ENCODE peak calls at places on chromosomes 3 and 15, in five cellular contexts. C is GM12878, M is HepG2, H is K562, N is H1. A is an unnamed sample. For H3K36me3, the result is how much of the 10 kb centered on the place peaks cover.

GRCh38 chr3:23663661-23664186 is 142.0 kb upstream of the UBE2E1 start:
- DNase-seq in C (no peak), M (no peak), H (no peak), N (no peak), A (no peak)

GRCh38 chr3:107767897-107768605 is 245.3 kb downstream of the BBX start:
- DNase-seq in C (no peak), M (no peak), H (no peak), N (no peak), A (no peak)

GRCh38 chr3:62242846-62243245 is 130.5 kb downstream of the FEZF2 start:
- DNase-seq in C (no peak), M (no peak), H (no peak), N (no peak), A (no peak)

GRCh38 chr3:171772427-171773056 is 37.7 kb downstream of the PLD1 start:
- DNase-seq in C (no peak), M (peak), H (peak), N (no peak), A (peak)

GRCh38 chr15:89332446-89332845 is 2.2 kb downstream of the POLG start:
- DNase-seq in C (no peak), M (peak), H (peak), N (no peak), A (peak)

GRCh38 chr3:195811756-195812155 is at the start of gene MUC4:
- DNase-seq in C (no peak), M (no peak), H (peak), N (no peak), A (no peak)

GRCh38 chr3:76859596-76859995 is 180.3 kb upstream of the ROBO2 start:
- DNase-seq in C (no peak), M (no peak), H (no peak), N (no peak), A (no peak)

GRCh38 chr3:99805160-99805559 is 12.5 kb upstream of the CMSS1 start:
- DNase-seq in C (no peak), M (no peak), H (no peak), N (no peak), A (no peak)

GRCh38 chr3:125443923-125444322 is 68.8 kb upstream of the ZNF148 start:
- DNase-seq in C (no peak), M (no peak), H (no peak), N (no peak), A (no peak)

GRCh38 chr15:34886134-34886533 is 83.4 kb downstream of the AQR start:
- DNase-seq in C (no peak), M (no peak), H (no peak), N (no peak), A (no peak)

GRCh38 chr3:139358857-139359562 is 15.2 kb downstream of the MRPS22 start:
- DNase-seq in C (peak), M (no peak), H (no peak), N (no peak), A (no peak)
- TF ChIP-seq GABPA in C (no peak), M (no peak), H (no peak), N (no peak), A (no peak)

GRCh38 chr3:65024148-65024547 is 336.3 kb upstream of the ADAMTS9 start:
- DNase-seq in C (no peak), M (no peak), H (no peak), N (peak), A (no peak)

GRCh38 chr3:65028024-65028423 is 340.2 kb upstream of the ADAMTS9 start:
- DNase-seq in C (no peak), M (no peak), H (no peak), N (no peak), A (no peak)

GRCh38 chr3:65029130-65029529 is 341.3 kb upstream of the ADAMTS9 start:
- DNase-seq in C (no peak), M (no peak), H (no peak), N (no peak), A (no peak)

GRCh38 chr3:65027335-65027734 is 339.5 kb upstream of the ADAMTS9 start:
- DNase-seq in C (no peak), M (no peak), H (no peak), N (no peak), A (no peak)

GRCh38 chr3:65026151-65026550 is 338.4 kb upstream of the ADAMTS9 start:
- DNase-seq in C (no peak), M (no peak), H (no peak), N (no peak), A (no peak)
- TF ChIP-seq CTCF in C (no peak), M (no peak), H (no peak), N (peak), A (no peak)

DNA sequence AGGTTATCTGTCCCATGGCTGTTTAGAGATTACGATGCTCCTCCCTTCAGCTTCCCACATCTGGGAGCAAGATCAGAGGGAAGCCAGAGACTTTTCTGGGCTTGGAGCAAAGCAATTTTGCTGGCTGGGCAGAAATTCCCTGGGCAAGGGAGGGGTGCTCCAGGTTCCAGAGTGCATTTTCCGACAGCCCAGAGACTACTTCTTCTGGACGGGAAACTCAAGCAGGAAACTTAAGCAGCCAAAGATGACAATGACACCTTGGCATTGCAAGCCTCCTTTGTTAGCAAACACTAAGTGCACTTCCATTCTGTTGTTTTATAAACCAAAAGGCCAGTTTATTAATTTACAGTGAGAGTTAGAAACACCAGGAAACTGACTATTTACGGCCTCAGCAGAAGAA is 104.4 kb downstream of the MESD start:
- DNase-seq in C (no peak), M (no peak), H (no peak), N (no peak), A (no peak)
- H3K36me3 ChIP-seq in C (under half), M (half or more), H (under half), N (under half), A (under half)

GRCh38 chr3:79516795-79517194 is 251.0 kb downstream of the ROBO1 start:
- DNase-seq in C (no peak), M (no peak), H (no peak), N (no peak), A (no peak)

GRCh38 chr3:79515072-79515471 is 252.7 kb downstream of the ROBO1 start:
- DNase-seq in C (no peak), M (no peak), H (no peak), N (no peak), A (peak)

GRCh38 chr3:79521221-79521848 is 246.5 kb downstream of the ROBO1 start:
- DNase-seq in C (peak), M (peak), H (peak), N (no peak), A (peak)

GRCh38 chr3:79517766-79518413 is 249.9 kb downstream of the ROBO1 start:
- DNase-seq in C (no peak), M (peak), H (no peak), N (no peak), A (peak)
- TF ChIP-seq GABPA in C (no peak), M (no peak), H (no peak), N (no peak), A (no peak)

DNA sequence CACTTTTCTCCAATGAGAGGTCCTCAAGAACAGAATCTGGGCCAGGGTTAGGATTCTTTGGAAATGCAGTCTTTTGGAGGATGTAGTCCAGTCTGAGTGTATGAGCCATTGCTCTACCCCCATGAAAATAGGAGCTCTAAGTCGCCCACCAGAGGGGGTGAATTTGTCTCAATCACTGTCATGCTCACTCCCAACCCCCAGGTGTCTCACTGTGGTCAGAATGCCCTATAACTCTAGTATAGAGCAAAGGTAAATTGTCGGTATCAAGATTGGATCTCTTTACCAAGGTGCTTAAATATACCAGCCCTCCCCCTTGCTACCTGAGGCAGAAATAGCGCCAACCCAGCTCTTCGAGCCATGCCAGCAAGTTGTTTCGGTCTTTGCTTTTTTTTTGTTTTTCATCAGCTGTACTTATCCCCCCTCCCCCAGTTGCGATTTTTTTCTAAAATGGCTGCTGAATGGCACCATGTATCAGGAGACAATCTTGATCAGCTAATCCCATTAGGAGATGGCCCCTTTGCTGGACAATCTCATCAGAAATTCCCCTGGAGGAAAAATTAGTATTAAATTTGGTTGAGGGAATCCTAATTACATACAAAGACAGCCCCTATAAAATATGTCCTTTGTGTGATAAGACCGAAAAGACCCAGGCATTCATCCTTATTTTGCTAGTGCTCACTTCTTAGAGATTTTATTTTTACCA is 130.7 kb downstream of the EBLN2 start:
- DNase-seq in C (no peak), M (peak), H (peak), N (peak), A (peak)
- TF ChIP-seq CTCF in C (no peak), M (peak), H (peak), N (peak), A (peak)

GRCh38 chr15:41354371-41354770 is 21.7 kb downstream of the NUSAP1 start:
- DNase-seq in C (no peak), M (no peak), H (no peak), N (no peak), A (no peak)
- H3K36me3 ChIP-seq in C (under half), M (half or more), H (half or more), N (half or more), A (under half)

GRCh38 chr15:42918047-42918446 is 2.5 kb downstream of the TTBK2 start:
- DNase-seq in C (no peak), M (no peak), H (no peak), N (no peak), A (no peak)

GRCh38 chr15:42919794-42920280 is 741 bp downstream of the TTBK2 start:
- DNase-seq in C (no peak), M (peak), H (peak), N (no peak), A (peak)

GRCh38 chr15:42919308-42919707 is 1.3 kb downstream of the TTBK2 start:
- DNase-seq in C (no peak), M (no peak), H (no peak), N (no peak), A (peak)

GRCh38 chr15:42920281-42921048 is at the start of gene TTBK2:
- DNase-seq in C (peak), M (peak), H (peak), N (peak), A (peak)

GRCh38 chr15:42921049-42921731 is 612 bp upstream of the TTBK2 start:
- DNase-seq in C (no peak), M (no peak), H (no peak), N (no peak), A (peak)
- TF ChIP-seq GABPA in C (no peak), M (no peak), H (no peak), N (no peak), A (no peak)

GRCh38 chr3:149969110-149969944 is 1.4 kb downstream of the PFN2 start:
- DNase-seq in C (no peak), M (peak), H (peak), N (no peak), A (peak)
- TF ChIP-seq CTCF in C (no peak), M (peak), H (no peak), N (peak), A (peak)

DNA sequence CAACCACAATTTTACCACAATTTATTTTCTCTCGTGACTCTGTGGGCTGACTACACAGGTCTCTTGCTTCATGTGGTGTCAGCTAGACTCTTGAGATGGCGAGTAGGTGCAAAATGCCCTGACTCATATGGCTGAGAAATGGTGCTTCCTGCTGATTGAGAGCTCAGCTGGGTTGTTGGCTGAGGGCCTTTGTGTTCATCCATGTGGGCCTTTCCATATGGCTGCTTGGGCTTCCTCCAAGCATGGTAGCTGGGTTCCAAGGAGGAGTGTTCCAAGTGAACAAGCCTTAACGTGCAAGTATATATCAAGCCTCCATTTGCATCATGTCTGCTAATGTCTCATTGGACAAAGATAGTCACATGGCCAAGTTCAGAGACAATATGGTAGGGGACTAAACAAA is 164.0 kb downstream of the PDCD6IP start:
- DNase-seq in C (no peak), M (no peak), H (no peak), N (no peak), A (no peak)
- H3K36me3 ChIP-seq in C (under half), M (under half), H (under half), N (under half), A (under half)

DNA sequence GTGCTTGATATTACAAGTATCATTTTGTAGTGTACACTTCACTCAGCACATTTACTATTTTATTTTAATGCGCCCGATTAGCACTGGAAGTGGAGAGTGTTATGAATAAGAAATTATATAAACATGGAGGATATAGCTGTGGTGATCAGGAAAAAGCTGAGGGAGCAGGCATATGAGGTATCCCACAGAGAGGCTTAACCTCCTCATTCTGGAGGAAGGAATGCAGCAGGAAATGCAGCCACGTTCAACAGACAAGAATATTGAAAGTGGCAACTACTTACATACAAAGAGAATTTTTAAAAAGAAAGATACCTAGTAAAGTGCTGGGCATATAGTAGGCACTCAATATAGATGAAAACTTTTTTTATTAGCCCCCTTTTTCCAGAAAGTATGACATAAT is 166.0 kb upstream of the SATB1 start:
- DNase-seq in C (no peak), M (no peak), H (no peak), N (no peak), A (no peak)
- TF ChIP-seq GABPA in C (no peak), M (no peak), H (no peak), N (no peak), A (no peak)

A was measured in SK-N-SH.